ENCODE peak calls at places on chromosome 17, in eight cellular contexts. C is AG09319, Z is uterus, A is H9, S is fibroblast of villous mesenchyme, N is psoas muscle, G is ascending aorta, L is neural crest cell. R is an unnamed sample.

GRCh38 chr17:41785876-41786226 is 660 bp downstream of the JUP start:
- DNase-seq in S (no peak), C (no peak), N (peak), Z (peak), L (no peak), A (peak), G (no peak), R (no peak)

GRCh38 chr17:41098476-41098875 is 534 bp upstream of the KRTAP4-8 start:
- DNase-seq in L (no peak), N (no peak), C (peak), Z (no peak), A (no peak), S (peak), G (no peak), R (no peak)

GRCh38 chr17:61371179-61371578 is 28.5 kb upstream of the TBX2 start:
- DNase-seq in L (no peak), S (no peak), C (no peak), N (no peak), A (no peak), Z (no peak), G (no peak), R (no peak)

GRCh38 chr17:73595068-73595865 is 49.0 kb downstream of the SDK2 start:
- DNase-seq in S (peak), L (peak), Z (no peak), G (no peak), A (peak), N (no peak), C (no peak), R (no peak)

GRCh38 chr17:80539022-80539421 is 5.6 kb upstream of the RPTOR start:
- DNase-seq in S (no peak), G (no peak), C (no peak), L (no peak), A (peak), Z (no peak), N (no peak), R (no peak)

GRCh38 chr17:5282639-5283217 is 644 bp downstream of the RABEP1 start:
- DNase-seq in A (no peak), G (peak), L (no peak), Z (peak), S (peak), N (no peak), C (no peak), R (no peak)

GRCh38 chr17:7886227-7887037 is 2.2 kb upstream of the CHD3 start:
- DNase-seq in A (peak), N (no peak), G (no peak), C (no peak), S (peak), L (peak), Z (peak), R (no peak)

GRCh38 chr17:67489273-67489672 is 112.2 kb downstream of the PITPNC1 start:
- DNase-seq in G (no peak), N (no peak), Z (no peak), A (peak), L (no peak), C (no peak), S (no peak), R (no peak)

GRCh38 chr17:64358261-64358788 is 32.3 kb downstream of the PECAM1 start:
- DNase-seq in Z (no peak), G (no peak), S (peak), A (no peak), N (no peak), L (no peak), C (no peak), R (no peak)

GRCh38 chr17:28916302-28916934 is 13.5 kb upstream of the DHRS13 start:
- DNase-seq in S (peak), Z (peak), L (peak), N (no peak), G (no peak), A (no peak), C (no peak), R (no peak)

GRCh38 chr17:43880420-43880991 is 26.8 kb downstream of the MPP2 start:
- DNase-seq in L (peak), A (peak), N (peak), C (no peak), G (no peak), Z (no peak), S (peak), R (no peak)

GRCh38 chr17:18084256-18084655 is 3.5 kb upstream of the DRG2 start:
- DNase-seq in G (no peak), C (no peak), Z (no peak), L (no peak), A (no peak), N (peak), S (no peak), R (no peak)

GRCh38 chr17:18089613-18090012 is 1.9 kb downstream of the DRG2 start:
- DNase-seq in A (no peak), Z (no peak), L (no peak), S (no peak), C (no peak), G (no peak), N (peak), R (no peak)

GRCh38 chr17:18093616-18094408 is 6.1 kb downstream of the DRG2 start:
- DNase-seq in S (peak), L (no peak), G (no peak), A (peak), C (no peak), Z (no peak), N (peak), R (no peak)

GRCh38 chr17:18087610-18088491 is at the start of gene DRG2:
- DNase-seq in C (peak), Z (peak), G (peak), L (peak), A (peak), S (peak), N (peak), R (peak)
- TF ChIP-seq CTCF in C (peak), Z (peak), G (no peak), L (no peak), A (no peak), S (no peak), N (no peak), R (no peak)

GRCh38 chr17:57909548-57909947 is 45.7 kb downstream of the CUEDC1 start:
- DNase-seq in L (no peak), A (peak), Z (no peak), C (no peak), N (peak), G (no peak), S (no peak), R (no peak)

GRCh38 chr17:57908278-57908677 is 46.9 kb downstream of the CUEDC1 start:
- DNase-seq in C (no peak), L (no peak), A (no peak), N (no peak), Z (no peak), S (no peak), G (no peak), R (no peak)

GRCh38 chr17:57903961-57904360 is 51.3 kb downstream of the CUEDC1 start:
- DNase-seq in G (no peak), S (no peak), C (no peak), A (no peak), Z (no peak), L (no peak), N (peak), R (no peak)

GRCh38 chr17:57905875-57906455 is 49.2 kb downstream of the CUEDC1 start:
- DNase-seq in A (no peak), S (no peak), C (no peak), Z (no peak), L (no peak), G (no peak), N (no peak), R (no peak)

GRCh38 chr17:57906910-57907309 is 48.3 kb downstream of the CUEDC1 start:
- DNase-seq in A (peak), C (no peak), N (peak), G (no peak), L (peak), Z (no peak), S (peak), R (no peak)
- TF ChIP-seq CTCF in A (peak), C (no peak), N (peak), G (no peak), L (no peak), Z (no peak), S (peak), R (peak)

GRCh38 chr17:82871056-82871775 is 31.4 kb upstream of the ZNF750 start:
- DNase-seq in S (no peak), Z (no peak), A (no peak), G (no peak), N (peak), L (no peak), C (no peak), R (no peak)
- TF ChIP-seq CTCF in S (no peak), Z (no peak), A (peak), G (no peak), N (no peak), L (no peak), C (no peak), R (no peak)

GRCh38 chr17:49703557-49704277 is 4.0 kb downstream of the SLC35B1 start:
- DNase-seq in A (peak), N (no peak), S (peak), Z (no peak), L (peak), C (no peak), G (no peak), R (no peak)
- TF ChIP-seq CTCF in A (peak), N (peak), S (peak), Z (peak), L (peak), C (peak), G (peak), R (peak)

GRCh38 chr17:74842599-74843351 is 16.9 kb downstream of the GRIN2C start:
- DNase-seq in S (peak), A (peak), N (peak), L (peak), G (peak), Z (peak), C (no peak), R (no peak)

GRCh38 chr17:74843352-74843627 is 16.4 kb downstream of the GRIN2C start:
- DNase-seq in N (no peak), L (no peak), G (no peak), A (no peak), C (no peak), Z (no peak), S (no peak), R (no peak)

GRCh38 chr17:74840989-74841666 is 18.6 kb downstream of the GRIN2C start:
- DNase-seq in C (no peak), S (peak), N (peak), L (no peak), Z (peak), G (peak), A (peak), R (no peak)

GRCh38 chr17:74840500-74840899 is 19.2 kb downstream of the GRIN2C start:
- DNase-seq in L (no peak), C (no peak), G (no peak), S (no peak), Z (no peak), A (peak), N (no peak), R (no peak)

DNA sequence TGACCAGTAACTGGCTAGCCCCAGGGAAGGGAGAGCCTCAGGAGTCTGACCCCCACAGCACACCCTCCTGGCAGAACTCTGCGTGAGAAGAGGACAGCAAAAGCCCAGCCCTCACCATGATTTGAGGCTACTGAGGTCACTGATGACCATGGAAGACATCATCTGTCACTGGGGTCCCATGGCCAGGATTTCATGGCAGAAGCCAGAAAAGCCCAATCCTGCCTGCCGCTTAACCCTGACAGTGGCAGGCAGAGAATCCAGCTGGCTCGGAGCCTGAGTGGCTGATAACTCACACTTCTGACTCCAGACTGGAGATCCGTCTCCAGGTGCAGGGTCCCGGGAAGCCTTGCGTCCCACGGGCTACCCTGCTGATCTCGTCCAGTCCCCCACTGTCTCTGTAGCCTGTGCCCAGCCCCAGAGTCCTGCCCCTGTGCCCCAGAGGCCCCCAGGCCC is 17.5 kb downstream of the GRIN2C start:
- DNase-seq in Z (no peak), A (no peak), L (no peak), G (no peak), S (no peak), N (no peak), C (no peak), R (no peak)
- TF ChIP-seq CTCF in Z (no peak), A (no peak), L (no peak), G (no peak), S (no peak), N (no peak), C (no peak), R (peak)

GRCh38 chr17:82914375-82914774 is 74.6 kb upstream of the ZNF750 start:
- DNase-seq in Z (no peak), C (no peak), S (no peak), L (no peak), A (no peak), G (no peak), N (no peak), R (no peak)

GRCh38 chr17:82915697-82916027 is 75.8 kb upstream of the ZNF750 start:
- DNase-seq in N (no peak), A (no peak), Z (no peak), G (no peak), L (no peak), S (no peak), C (no peak), R (no peak)

GRCh38 chr17:82913304-82914043 is 73.7 kb upstream of the ZNF750 start:
- DNase-seq in Z (no peak), N (peak), S (no peak), G (no peak), A (no peak), C (no peak), L (no peak), R (no peak)

GRCh38 chr17:82912571-82913089 is 72.8 kb upstream of the ZNF750 start:
- DNase-seq in G (no peak), S (no peak), L (no peak), C (no peak), N (peak), Z (no peak), A (no peak), R (no peak)

DNA sequence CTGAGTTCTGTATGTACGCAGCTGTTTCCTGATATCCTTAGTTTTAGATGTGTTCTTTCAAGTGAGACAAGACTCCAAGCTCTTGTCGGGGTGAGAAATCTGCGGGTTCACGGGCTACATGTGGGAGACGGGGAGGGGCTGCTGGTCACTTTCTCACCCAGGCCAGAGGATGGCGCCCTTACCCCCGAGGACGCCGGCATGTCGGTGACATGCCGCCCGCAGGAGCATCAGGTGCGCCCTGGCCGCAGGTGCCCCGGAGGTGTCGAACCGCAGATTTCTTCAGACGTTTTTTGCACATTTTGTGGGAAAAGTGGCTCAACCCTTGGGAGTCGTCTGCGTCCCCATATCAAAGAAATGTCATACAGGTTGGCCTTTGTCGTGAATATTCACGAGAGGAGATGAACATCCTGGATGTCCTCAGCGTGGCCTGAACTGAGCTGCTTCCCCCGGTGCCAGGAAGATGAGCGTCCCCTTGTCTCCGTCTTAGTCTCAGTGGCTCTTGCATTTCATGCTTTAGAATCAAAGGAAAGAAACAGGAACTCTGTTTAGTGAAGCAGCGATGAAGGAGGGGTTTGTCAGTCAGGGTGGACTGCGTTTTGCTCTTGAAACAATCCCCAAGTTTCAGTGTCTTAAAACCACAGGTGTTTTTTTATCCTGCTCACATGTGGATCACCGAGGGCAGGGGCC is 75.3 kb upstream of the ZNF750 start:
- DNase-seq in G (no peak), Z (no peak), N (no peak), L (no peak), S (no peak), C (no peak), A (peak), R (no peak)
- TF ChIP-seq CTCF in G (no peak), Z (no peak), N (no peak), L (no peak), S (peak), C (peak), A (peak), R (no peak)

GRCh38 chr17:75922963-75923874 is 17.6 kb downstream of the FBF1 start:
- DNase-seq in N (no peak), Z (no peak), G (no peak), S (no peak), A (no peak), C (no peak), L (no peak), R (no peak)

GRCh38 chr17:75925103-75925502 is 15.7 kb downstream of the FBF1 start:
- DNase-seq in A (no peak), G (no peak), C (no peak), L (no peak), S (no peak), Z (no peak), N (no peak), R (no peak)

GRCh38 chr17:75931062-75931461 is 9.8 kb downstream of the FBF1 start:
- DNase-seq in A (no peak), C (no peak), L (no peak), Z (no peak), S (no peak), G (no peak), N (no peak), R (no peak)

GRCh38 chr17:75925912-75926311 is 14.9 kb downstream of the FBF1 start:
- DNase-seq in C (no peak), G (no peak), A (no peak), Z (no peak), N (no peak), S (no peak), L (no peak), R (no peak)

DNA sequence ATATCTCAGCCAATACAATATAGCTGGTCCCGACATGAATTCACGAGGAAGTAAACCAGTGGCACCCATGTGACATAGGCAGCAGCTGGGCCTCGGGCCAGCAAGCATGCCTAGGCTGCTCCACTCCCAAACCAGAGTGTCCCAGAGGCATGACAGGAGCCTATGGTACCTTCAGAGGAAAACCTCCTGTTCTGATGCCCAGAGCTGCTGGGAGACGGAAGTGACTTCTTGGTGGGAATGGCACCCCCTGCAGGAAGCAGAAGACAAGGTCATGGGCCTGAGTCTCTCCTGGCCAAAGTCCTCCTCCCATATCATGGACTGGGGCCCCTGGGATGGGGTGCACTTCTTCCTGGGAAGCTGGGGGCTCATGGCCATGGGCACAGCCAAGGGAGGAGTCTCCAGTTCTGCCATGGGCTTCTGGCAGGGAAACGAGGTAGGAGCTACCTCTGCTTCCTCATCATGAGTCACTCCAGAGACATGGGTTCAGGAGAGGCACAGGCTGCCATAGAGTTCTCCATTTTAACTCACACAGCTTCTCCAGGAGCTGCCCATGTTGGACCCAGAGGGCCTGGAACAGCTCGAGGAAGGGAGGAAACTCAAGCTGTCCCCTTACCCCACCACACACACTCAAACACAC is 13.4 kb downstream of the FBF1 start:
- DNase-seq in G (no peak), S (peak), L (peak), A (peak), C (no peak), N (no peak), Z (no peak), R (no peak)
- TF ChIP-seq CTCF in G (peak), S (peak), L (peak), A (peak), C (peak), N (peak), Z (no peak), R (peak)

DNA sequence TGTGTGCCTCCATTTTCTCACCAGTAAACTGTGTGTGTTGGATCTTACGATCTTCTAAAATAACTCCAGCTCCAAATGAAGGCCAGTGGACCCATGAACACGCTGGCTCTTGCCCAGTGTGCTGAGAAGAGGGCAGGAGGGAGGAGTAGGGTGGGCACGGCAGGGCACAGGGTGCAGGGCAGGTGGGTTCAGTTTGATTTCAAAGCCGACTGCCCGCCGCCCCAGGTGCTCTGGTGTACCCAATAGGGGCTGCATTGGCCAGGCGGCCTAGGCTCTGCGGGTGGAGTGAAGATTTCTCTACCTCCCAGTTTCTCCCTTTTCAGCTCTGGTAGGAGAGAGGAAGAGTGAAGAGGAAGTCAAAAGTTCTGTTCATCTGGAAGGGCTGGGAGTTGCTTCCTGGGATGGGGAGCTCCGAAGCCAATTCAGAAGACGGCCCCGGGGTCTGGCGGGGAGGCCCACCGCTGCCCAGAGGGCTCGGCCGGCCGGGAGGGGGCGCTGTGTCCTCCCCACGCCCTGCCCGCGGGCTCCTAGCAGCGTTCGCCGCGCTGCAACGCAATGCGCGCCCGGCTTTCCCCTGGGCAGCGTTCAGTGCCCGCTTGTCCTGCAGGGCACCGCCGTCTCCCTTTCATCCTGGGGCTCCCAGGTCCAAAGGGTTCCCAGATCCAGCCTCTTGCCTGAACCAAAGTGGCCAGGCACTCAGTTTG is 1.1 kb upstream of the CRHR1 start:
- DNase-seq in A (peak), L (peak), C (no peak), Z (peak), N (peak), G (no peak), S (no peak), R (no peak)
- TF ChIP-seq CTCF in A (peak), L (peak), C (no peak), Z (peak), N (peak), G (peak), S (peak), R (peak)